ENCODE peak calls at places on chromosome 5, in ten cellular contexts. I is GM20000; A is cardiac muscle cell; Y is AG04450; X is Calu3; L is HepG2; P is cardiac fibroblast; D is left ventricle myocardium inferior; N is breast epithelium; E is CD4-positive, alpha-beta T cell. V is an unnamed sample.

GRCh38 chr5:168234133-168234532 is 57.3 kb upstream of the WWC1 start:
- DNase-seq in E (no peak), A (no peak), D (no peak), P (no peak), I (no peak), L (no peak), N (no peak), X (no peak), Y (no peak), V (no peak)

GRCh38 chr5:144972317-144972716 is 801.6 kb downstream of the KCTD16 start:
- DNase-seq in Y (no peak), E (no peak), N (no peak), A (no peak), D (no peak), I (no peak), X (no peak), P (peak), L (no peak), V (no peak)

GRCh38 chr5:174335682-174336364 is 290.3 kb downstream of the NSG2 start:
- DNase-seq in I (no peak), D (no peak), E (no peak), A (no peak), X (no peak), Y (no peak), N (no peak), P (no peak), L (no peak), V (no peak)

GRCh38 chr5:172501708-172502379 is 47.5 kb upstream of the SH3PXD2B start:
- DNase-seq in I (no peak), X (no peak), L (no peak), N (no peak), Y (no peak), E (no peak), A (no peak), D (no peak), P (no peak), V (peak)

GRCh38 chr5:78514427-78515345 is 133.9 kb downstream of the LHFPL2 start:
- DNase-seq in L (no peak), I (no peak), N (no peak), P (peak), D (no peak), Y (no peak), X (no peak), A (no peak), E (no peak), V (no peak)

GRCh38 chr5:68225188-68225910 is 9.8 kb downstream of the PIK3R1 start:
- DNase-seq in E (no peak), P (peak), N (peak), I (no peak), A (no peak), Y (peak), D (peak), L (peak), X (peak), V (no peak)

GRCh38 chr5:35857606-35858205 is 1.0 kb downstream of the IL7R start:
- DNase-seq in D (no peak), A (no peak), P (peak), X (no peak), I (no peak), E (no peak), Y (peak), L (no peak), N (no peak), V (no peak)

GRCh38 chr5:79200573-79201183 is 35.3 kb upstream of the JMY start:
- DNase-seq in X (peak), N (no peak), P (peak), D (no peak), E (no peak), L (peak), Y (no peak), I (peak), A (peak), V (no peak)

GRCh38 chr5:56106837-56107236 is 112.1 kb upstream of the IL6ST start:
- DNase-seq in X (no peak), E (no peak), Y (no peak), A (no peak), I (no peak), L (no peak), N (no peak), D (no peak), P (no peak), V (no peak)

GRCh38 chr5:6545036-6545693 is 87.7 kb downstream of the NSUN2 start:
- DNase-seq in P (no peak), D (no peak), I (no peak), Y (no peak), E (no peak), A (peak), N (no peak), X (no peak), L (no peak), V (no peak)

GRCh38 chr5:57804007-57804444 is 321.4 kb upstream of the ACTBL2 start:
- DNase-seq in X (no peak), A (no peak), L (no peak), N (no peak), Y (peak), P (peak), D (no peak), I (no peak), E (no peak), V (no peak)

GRCh38 chr5:84028093-84028492 is 307.4 kb upstream of the HAPLN1 start:
- DNase-seq in N (no peak), A (no peak), E (no peak), L (no peak), I (no peak), Y (no peak), P (peak), D (no peak), X (no peak), V (no peak)

GRCh38 chr5:133612021-133612860 is at the start of gene FSTL4:
- DNase-seq in Y (no peak), P (no peak), L (no peak), D (no peak), N (no peak), A (peak), X (peak), I (peak), E (no peak), V (peak)

GRCh38 chr5:19986036-19986619 is 1.9 kb downstream of the CDH18 start:
- DNase-seq in L (no peak), N (no peak), A (no peak), X (no peak), E (no peak), Y (no peak), D (no peak), P (no peak), I (no peak), V (no peak)

GRCh38 chr5:114361724-114362196 is at the start of gene KCNN2:
- DNase-seq in N (peak), D (peak), L (peak), A (peak), X (peak), E (no peak), Y (peak), I (peak), P (peak), V (peak)

GRCh38 chr5:141560141-141560540 is 58.7 kb downstream of the DIAPH1 start:
- DNase-seq in P (peak), D (no peak), X (no peak), L (no peak), E (no peak), Y (no peak), I (no peak), A (peak), N (no peak), V (no peak)

GRCh38 chr5:34062419-34062818 is 19.4 kb upstream of the C1QTNF3 start:
- DNase-seq in L (no peak), I (no peak), Y (no peak), N (no peak), X (no peak), P (no peak), A (no peak), D (no peak), E (no peak), V (no peak)

GRCh38 chr5:96661101-96661840 is 905 bp upstream of the CAST start:
- DNase-seq in N (no peak), D (no peak), E (peak), I (peak), Y (no peak), L (no peak), P (peak), X (peak), A (peak), V (peak)

GRCh38 chr5:148833925-148834324 is 7.5 kb downstream of the ADRB2 start:
- DNase-seq in P (no peak), X (no peak), I (no peak), A (no peak), E (no peak), L (no peak), D (no peak), N (no peak), Y (no peak), V (no peak)

GRCh38 chr5:9596833-9597232 is 33.3 kb downstream of the TAS2R1 start:
- DNase-seq in D (no peak), N (no peak), L (no peak), A (peak), Y (no peak), X (no peak), E (no peak), P (no peak), I (no peak), V (no peak)

GRCh38 chr5:83434929-83435328 is 36.6 kb upstream of the VCAN start:
- DNase-seq in P (peak), A (no peak), L (no peak), I (no peak), D (no peak), X (no peak), Y (no peak), N (no peak), E (no peak), V (no peak)

GRCh38 chr5:83385812-83386211 is 85.7 kb upstream of the VCAN start:
- DNase-seq in N (no peak), P (no peak), E (no peak), A (no peak), L (no peak), X (no peak), Y (no peak), I (no peak), D (no peak), V (no peak)

GRCh38 chr5:143717400-143717799 is 94.6 kb upstream of the HMHB1 start:
- DNase-seq in N (no peak), D (no peak), X (no peak), P (peak), Y (no peak), L (no peak), I (no peak), E (no peak), A (no peak), V (no peak)
- TF ChIP-seq CTCF in N (no peak), D (peak), X (no peak), P (peak), Y (no peak), L (no peak), I (no peak), E (no peak), A (no peak), V (no peak)

GRCh38 chr5:126235628-126236027 is 187.6 kb upstream of the GRAMD2B start:
- DNase-seq in A (no peak), E (no peak), P (no peak), L (no peak), I (no peak), X (no peak), Y (no peak), D (no peak), N (no peak), V (no peak)

GRCh38 chr5:126228934-126229333 is 194.3 kb upstream of the GRAMD2B start:
- DNase-seq in Y (no peak), D (no peak), X (no peak), I (no peak), A (no peak), P (no peak), L (no peak), E (no peak), N (no peak), V (no peak)

GRCh38 chr5:126233256-126233655 is 190.0 kb upstream of the GRAMD2B start:
- DNase-seq in Y (no peak), D (no peak), A (no peak), X (no peak), I (no peak), E (no peak), L (no peak), N (no peak), P (no peak), V (no peak)

GRCh38 chr5:126234563-126235195 is 188.5 kb upstream of the GRAMD2B start:
- DNase-seq in P (peak), Y (no peak), L (peak), E (no peak), D (no peak), N (no peak), X (peak), I (peak), A (peak), V (no peak)
- TF ChIP-seq CTCF in P (peak), Y (peak), L (peak), E (no peak), D (peak), N (no peak), X (peak), I (peak), A (peak), V (no peak)

DNA sequence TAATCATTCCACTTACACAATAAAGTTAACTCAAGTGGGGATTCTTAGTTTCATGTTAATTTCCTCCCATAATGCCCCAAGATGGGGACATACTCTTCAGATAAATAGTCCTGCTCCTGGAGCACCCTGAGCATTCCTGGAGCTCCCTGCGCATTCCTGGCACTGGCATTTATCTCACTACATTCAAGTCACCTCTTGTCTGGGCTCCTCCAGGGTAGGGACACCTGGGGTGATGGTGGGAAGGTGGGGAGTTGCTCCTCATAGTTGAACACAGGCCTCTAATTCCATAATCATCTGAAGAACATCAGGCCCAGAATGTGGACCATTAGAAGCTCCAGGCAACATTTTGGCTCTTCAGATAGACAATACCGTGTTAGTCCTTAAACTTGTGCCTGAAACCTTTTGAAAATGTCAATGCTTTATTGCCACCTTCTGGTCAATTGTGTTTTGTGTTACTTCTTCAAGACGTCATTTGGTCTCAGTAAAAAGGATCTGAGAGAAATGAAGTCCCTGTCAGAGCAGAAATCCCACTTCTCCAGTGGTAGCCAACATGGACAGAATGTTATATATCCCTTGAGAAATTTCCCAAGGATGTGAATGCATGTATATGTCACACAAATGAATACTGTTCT is 14.2 kb upstream of the AGGF1 start:
- DNase-seq in I (peak), P (peak), Y (peak), L (peak), X (no peak), D (no peak), N (no peak), E (no peak), A (peak), V (no peak)
- TF ChIP-seq CTCF in I (peak), P (peak), Y (peak), L (peak), X (peak), D (peak), N (no peak), E (no peak), A (peak), V (no peak)

DNA sequence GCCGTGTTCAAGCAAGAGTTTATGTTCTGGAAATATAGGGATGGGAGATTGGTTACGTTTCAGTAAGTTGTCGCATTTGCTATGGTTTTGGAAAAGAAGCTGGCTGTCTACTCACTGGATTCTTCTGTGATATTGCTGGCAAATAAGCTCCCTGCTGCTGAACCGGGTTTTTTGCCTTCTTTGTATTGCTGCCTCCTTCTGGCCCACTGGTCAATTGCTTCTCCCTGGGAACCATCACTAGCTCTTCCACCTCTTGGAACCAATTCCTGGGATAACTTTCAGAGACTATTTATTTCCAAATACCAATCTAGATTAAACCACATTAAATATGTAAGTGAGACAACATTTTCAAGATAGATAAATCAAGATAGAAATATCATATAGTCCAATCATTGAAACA is 43.0 kb downstream of the NUDT12 start:
- DNase-seq in I (no peak), A (peak), D (no peak), Y (no peak), P (peak), E (no peak), L (no peak), N (no peak), X (peak), V (no peak)
- TF ChIP-seq CTCF in I (no peak), A (peak), D (no peak), Y (peak), P (peak), E (no peak), L (no peak), N (no peak), X (no peak), V (no peak)